ENCODE peak calls at places on chromosomes 7 and 10, in eight cellular contexts. One of them, this sample, is unnamed.

GRCh38 chr7:26201261-26202018 is at the start of gene CBX3:
- DNase-seq in PC-3: peak
- DNase-seq in coronary artery: peak
- DNase-seq in ovary: peak
- DNase-seq in neural progenitor cell: peak
- DNase-seq in AG04450: peak
- DNase-seq in prostate gland: peak
- DNase-seq in testis: peak
- DNase-seq in this sample: peak

GRCh38 chr7:12358694-12359093 is 45.0 kb downstream of the VWDE start:
- DNase-seq in coronary artery: no peak
- DNase-seq in prostate gland: no peak
- DNase-seq in testis: no peak
- DNase-seq in ovary: no peak
- DNase-seq in AG04450: no peak
- DNase-seq in PC-3: peak
- DNase-seq in neural progenitor cell: no peak
- DNase-seq in this sample: no peak

GRCh38 chr7:73995330-73995729 is 32.6 kb upstream of the ELN start:
- DNase-seq in PC-3: peak
- DNase-seq in testis: no peak
- DNase-seq in ovary: no peak
- DNase-seq in prostate gland: no peak
- DNase-seq in coronary artery: no peak
- DNase-seq in AG04450: peak
- DNase-seq in neural progenitor cell: no peak
- DNase-seq in this sample: no peak

GRCh38 chr7:2451171-2452073 is 24.8 kb downstream of the GRIFIN start:
- DNase-seq in testis: peak
- DNase-seq in AG04450: no peak
- DNase-seq in ovary: peak
- DNase-seq in coronary artery: no peak
- DNase-seq in prostate gland: peak
- DNase-seq in PC-3: peak
- DNase-seq in neural progenitor cell: peak
- DNase-seq in this sample: peak

GRCh38 chr10:127182161-127182560 is 14.2 kb downstream of the INSYN2A start:
- DNase-seq in ovary: no peak
- DNase-seq in AG04450: no peak
- DNase-seq in neural progenitor cell: no peak
- DNase-seq in PC-3: no peak
- DNase-seq in prostate gland: no peak
- DNase-seq in testis: no peak
- DNase-seq in coronary artery: no peak
- DNase-seq in this sample: no peak

GRCh38 chr10:133394064-133394663 is at the start of gene MTG1:
- DNase-seq in testis: peak
- DNase-seq in neural progenitor cell: peak
- DNase-seq in ovary: peak
- DNase-seq in PC-3: peak
- DNase-seq in AG04450: peak
- DNase-seq in prostate gland: peak
- DNase-seq in coronary artery: peak
- DNase-seq in this sample: peak

GRCh38 chr7:111650456-111650999 is 88.2 kb upstream of the IMMP2L start:
- DNase-seq in AG04450: no peak
- DNase-seq in coronary artery: no peak
- DNase-seq in ovary: no peak
- DNase-seq in prostate gland: no peak
- DNase-seq in neural progenitor cell: no peak
- DNase-seq in testis: no peak
- DNase-seq in PC-3: peak
- DNase-seq in this sample: no peak

GRCh38 chr7:51152801-51153200 is 163.8 kb downstream of the COBL start:
- DNase-seq in neural progenitor cell: no peak
- DNase-seq in testis: no peak
- DNase-seq in PC-3: no peak
- DNase-seq in ovary: no peak
- DNase-seq in AG04450: no peak
- DNase-seq in coronary artery: no peak
- DNase-seq in prostate gland: no peak
- DNase-seq in this sample: no peak

GRCh38 chr7:33185786-33186185 is 56.4 kb downstream of the BBS9 start:
- DNase-seq in AG04450: peak
- DNase-seq in neural progenitor cell: peak
- DNase-seq in prostate gland: no peak
- DNase-seq in testis: no peak
- DNase-seq in ovary: no peak
- DNase-seq in coronary artery: no peak
- DNase-seq in PC-3: peak
- DNase-seq in this sample: no peak

DNA sequence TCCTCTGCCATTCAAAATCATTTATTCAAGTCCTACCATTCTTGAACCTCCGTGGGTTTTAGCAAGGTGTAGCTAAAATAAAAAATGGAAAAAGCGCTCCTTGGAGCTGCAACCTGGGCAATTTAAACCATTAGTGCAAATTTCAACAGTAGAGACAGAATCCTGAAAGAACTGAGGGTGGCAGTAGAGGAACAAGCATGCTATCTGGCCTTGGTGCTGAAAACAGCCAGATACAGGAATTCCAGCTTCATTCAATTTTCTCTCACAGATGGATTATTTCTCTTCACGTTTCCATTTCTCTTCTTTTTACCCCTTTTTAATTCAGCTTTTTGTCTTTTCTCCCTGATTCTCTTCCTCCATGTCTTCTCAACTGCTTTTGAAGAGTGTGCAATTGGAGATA is 77.7 kb downstream of the OTUD1 start:
- DNase-seq in PC-3: peak
- DNase-seq in testis: no peak
- DNase-seq in ovary: no peak
- DNase-seq in neural progenitor cell: peak
- DNase-seq in AG04450: no peak
- DNase-seq in prostate gland: no peak
- DNase-seq in coronary artery: no peak
- DNase-seq in this sample: no peak
- TF ChIP-seq CTCF in PC-3: peak
- TF ChIP-seq CTCF in testis: peak
- TF ChIP-seq CTCF in ovary: no peak
- TF ChIP-seq CTCF in neural progenitor cell: peak
- TF ChIP-seq CTCF in AG04450: peak
- TF ChIP-seq CTCF in prostate gland: peak
- TF ChIP-seq CTCF in coronary artery: no peak
- TF ChIP-seq CTCF in this sample: peak

DNA sequence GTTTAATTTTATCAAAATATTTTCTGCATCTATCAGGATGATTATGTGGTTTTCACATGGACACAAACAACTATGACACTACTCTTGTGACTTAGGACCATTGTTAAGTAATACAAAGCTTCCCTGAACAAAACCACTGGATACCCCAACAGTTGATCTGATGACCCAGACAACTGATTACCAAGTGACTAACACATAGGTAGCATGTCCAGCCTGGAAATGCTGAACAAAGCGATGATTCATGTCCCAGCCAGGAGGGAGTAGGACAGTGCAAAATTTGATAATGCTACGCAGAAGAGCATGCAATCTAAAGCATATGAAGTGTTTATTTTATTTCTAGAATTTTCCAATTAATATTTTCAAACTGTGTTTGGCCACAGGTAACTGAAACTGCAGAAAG is 8.9 kb upstream of the PNLIP start:
- DNase-seq in ovary: no peak
- DNase-seq in testis: no peak
- DNase-seq in coronary artery: no peak
- DNase-seq in AG04450: no peak
- DNase-seq in neural progenitor cell: no peak
- DNase-seq in prostate gland: no peak
- DNase-seq in PC-3: peak
- DNase-seq in this sample: no peak
- H3K27ac ChIP-seq in ovary: no peak
- H3K27ac ChIP-seq in testis: no peak
- H3K27ac ChIP-seq in coronary artery: no peak
- H3K27ac ChIP-seq in AG04450: no peak
- H3K27ac ChIP-seq in neural progenitor cell: no peak
- H3K27ac ChIP-seq in prostate gland: no peak
- H3K27ac ChIP-seq in PC-3: no peak
- H3K27ac ChIP-seq in this sample: no peak

DNA sequence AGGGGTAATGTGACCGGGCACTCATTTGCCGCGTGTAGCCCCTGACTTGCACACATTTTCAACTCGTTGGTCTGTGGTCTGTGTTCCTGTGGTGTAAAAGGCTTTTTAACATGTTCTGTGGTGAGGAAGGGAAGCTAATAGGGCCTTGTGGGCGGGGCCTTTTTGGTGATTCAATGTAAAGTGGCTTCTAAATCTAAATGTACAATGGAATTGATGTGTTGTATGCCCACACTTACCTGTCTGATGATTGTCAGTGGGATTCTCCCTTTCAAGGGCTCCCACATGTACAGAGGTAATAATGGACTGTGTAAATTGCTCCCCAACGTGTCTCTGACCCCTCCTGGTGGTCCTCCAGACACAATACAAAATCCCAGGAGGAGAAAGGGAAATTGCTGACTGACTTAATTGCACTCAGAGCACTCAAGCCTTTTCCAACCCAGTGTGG is 43.1 kb upstream of the GATAD1 start:
- DNase-seq in PC-3: no peak
- DNase-seq in neural progenitor cell: peak
- DNase-seq in testis: no peak
- DNase-seq in prostate gland: no peak
- DNase-seq in AG04450: no peak
- DNase-seq in ovary: no peak
- DNase-seq in coronary artery: no peak
- DNase-seq in this sample: no peak
- TF ChIP-seq CTCF in PC-3: no peak
- TF ChIP-seq CTCF in neural progenitor cell: peak
- TF ChIP-seq CTCF in testis: no peak
- TF ChIP-seq CTCF in prostate gland: no peak
- TF ChIP-seq CTCF in AG04450: no peak
- TF ChIP-seq CTCF in ovary: no peak
- TF ChIP-seq CTCF in coronary artery: no peak
- TF ChIP-seq CTCF in this sample: no peak

DNA sequence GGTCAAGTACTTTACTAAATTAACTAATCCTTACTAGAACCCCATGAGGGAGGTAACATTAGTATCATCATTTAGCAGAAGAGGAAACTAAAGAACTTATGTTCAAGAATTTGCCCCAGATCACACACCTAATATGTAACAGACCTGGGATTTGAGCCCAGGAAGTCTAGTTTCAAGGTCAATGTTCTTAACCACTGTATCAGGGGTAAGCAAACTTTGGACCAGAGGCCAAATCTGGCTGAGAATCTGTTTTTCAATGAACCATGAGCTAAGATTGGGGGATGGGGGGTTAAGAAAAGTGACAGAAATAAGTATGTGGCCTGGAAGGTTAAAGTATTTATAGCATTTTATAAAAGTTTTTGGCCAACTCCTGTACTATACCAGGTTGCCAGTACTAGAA is 95.1 kb downstream of the ZNF248 start:
- DNase-seq in AG04450: no peak
- DNase-seq in PC-3: no peak
- DNase-seq in prostate gland: no peak
- DNase-seq in coronary artery: no peak
- DNase-seq in testis: no peak
- DNase-seq in neural progenitor cell: no peak
- DNase-seq in ovary: no peak
- DNase-seq in this sample: no peak
- H3K27ac ChIP-seq in AG04450: no peak
- H3K27ac ChIP-seq in PC-3: no peak
- H3K27ac ChIP-seq in prostate gland: no peak
- H3K27ac ChIP-seq in coronary artery: no peak
- H3K27ac ChIP-seq in testis: no peak
- H3K27ac ChIP-seq in neural progenitor cell: no peak
- H3K27ac ChIP-seq in ovary: no peak
- H3K27ac ChIP-seq in this sample: no peak